ENCODE peak calls at places on chromosomes 11 and 22, in four cellular contexts. D, Z, I and P are unnamed samples.

GRCh38 chr11:59429924-59430516 is 3.8 kb upstream of the OR5A2 start:
- DNase-seq in D (peak), Z (peak), I (peak), P (peak)

GRCh38 chr11:626475-627272 is at the start of gene SCT:
- DNase-seq in D (no peak), Z (no peak), I (no peak), P (no peak)

GRCh38 chr11:117334896-117335295 is 7.2 kb downstream of the CEP164 start:
- DNase-seq in D (no peak), Z (no peak), I (no peak), P (no peak)

GRCh38 chr22:49960967-49961600 is 512 bp downstream of the PIM3 start:
- DNase-seq in D (no peak), Z (no peak), I (peak), P (no peak)

GRCh38 chr11:75184051-75184450 is 33.1 kb downstream of the SLCO2B1 start:
- DNase-seq in D (no peak), Z (no peak), I (no peak), P (no peak)

GRCh38 chr11:122100222-122101080 is 15.6 kb downstream of the BLID start:
- DNase-seq in D (no peak), Z (no peak), I (peak), P (no peak)

GRCh38 chr11:113884361-113884836 is 9.0 kb upstream of the USP28 start:
- DNase-seq in D (peak), Z (no peak), I (no peak), P (peak)

GRCh38 chr22:48709976-48710375 is 1117.7 kb downstream of the BRD1 start:
- DNase-seq in D (no peak), Z (no peak), I (no peak), P (no peak)

GRCh38 chr11:62542111-62542745 is 4.4 kb downstream of the AHNAK start:
- DNase-seq in D (no peak), Z (no peak), I (no peak), P (peak)

GRCh38 chr22:24146791-24147353 is 34.4 kb upstream of the SUSD2 start:
- DNase-seq in D (no peak), Z (no peak), I (peak), P (peak)

GRCh38 chr11:114257621-114258558 is 38.3 kb upstream of the NNMT start:
- DNase-seq in D (peak), Z (no peak), I (peak), P (no peak)

GRCh38 chr11:30859709-30860108 is 273.6 kb upstream of the MPPED2 start:
- DNase-seq in D (no peak), Z (no peak), I (peak), P (no peak)

GRCh38 chr11:93686812-93687211 is 25.3 kb downstream of the CEP295 start:
- DNase-seq in D (no peak), Z (no peak), I (no peak), P (no peak)

GRCh38 chr22:23431337-23432072 is 148.6 kb downstream of the IGLL1 start:
- DNase-seq in D (peak), Z (no peak), I (no peak), P (no peak)

GRCh38 chr11:94658386-94658785 is 91.2 kb downstream of the PIWIL4 start:
- DNase-seq in D (no peak), Z (no peak), I (no peak), P (no peak)

GRCh38 chr11:76577921-76578654 is 92.5 kb downstream of the LRRC32 start:
- DNase-seq in D (no peak), Z (no peak), I (peak), P (no peak)

GRCh38 chr11:64854534-64855502 is 10.4 kb upstream of the CDC42BPG start:
- DNase-seq in D (peak), Z (peak), I (no peak), P (no peak)

GRCh38 chr11:596374-596773 is 19.4 kb downstream of the IRF7 start:
- DNase-seq in D (no peak), Z (no peak), I (no peak), P (no peak)

GRCh38 chr11:8066911-8067455 is 14.0 kb upstream of the TUB start:
- DNase-seq in D (no peak), Z (no peak), I (no peak), P (no peak)

GRCh38 chr22:42324991-42325710 is 54.7 kb upstream of the TCF20 start:
- DNase-seq in D (no peak), Z (no peak), I (no peak), P (no peak)

GRCh38 chr11:7077101-7077500 is 11.7 kb upstream of the RBMXL2 start:
- DNase-seq in D (no peak), Z (no peak), I (no peak), P (peak)

GRCh38 chr11:64996327-64996709 is 453 bp downstream of the BATF2 start:
- DNase-seq in D (no peak), Z (no peak), I (no peak), P (no peak)

GRCh38 chr11:8346157-8346755 is 82.6 kb upstream of the LMO1 start:
- DNase-seq in D (no peak), Z (no peak), I (no peak), P (no peak)

GRCh38 chr11:13073119-13073981 is 64.2 kb downstream of the RASSF10 start:
- DNase-seq in D (peak), Z (peak), I (no peak), P (no peak)

GRCh38 chr11:99368579-99368978 is 347.8 kb downstream of the CNTN5 start:
- DNase-seq in D (no peak), Z (no peak), I (no peak), P (no peak)

GRCh38 chr22:23401910-23402274 is 178.2 kb downstream of the IGLL1 start:
- DNase-seq in D (no peak), Z (no peak), I (peak), P (no peak)

GRCh38 chr22:42277988-42278776 is 7.7 kb upstream of the TCF20 start:
- DNase-seq in D (no peak), Z (no peak), I (peak), P (peak)

GRCh38 chr11:64998141-64998540 is 1.4 kb upstream of the BATF2 start:
- DNase-seq in D (peak), Z (no peak), I (peak), P (no peak)

GRCh38 chr22:49825436-49825835 is 2.2 kb downstream of the BRD1 start:
- DNase-seq in D (peak), Z (no peak), I (no peak), P (no peak)

GRCh38 chr11:65854161-65854592 is 3.8 kb downstream of the CFL1 start:
- DNase-seq in D (peak), Z (no peak), I (peak), P (no peak)

DNA sequence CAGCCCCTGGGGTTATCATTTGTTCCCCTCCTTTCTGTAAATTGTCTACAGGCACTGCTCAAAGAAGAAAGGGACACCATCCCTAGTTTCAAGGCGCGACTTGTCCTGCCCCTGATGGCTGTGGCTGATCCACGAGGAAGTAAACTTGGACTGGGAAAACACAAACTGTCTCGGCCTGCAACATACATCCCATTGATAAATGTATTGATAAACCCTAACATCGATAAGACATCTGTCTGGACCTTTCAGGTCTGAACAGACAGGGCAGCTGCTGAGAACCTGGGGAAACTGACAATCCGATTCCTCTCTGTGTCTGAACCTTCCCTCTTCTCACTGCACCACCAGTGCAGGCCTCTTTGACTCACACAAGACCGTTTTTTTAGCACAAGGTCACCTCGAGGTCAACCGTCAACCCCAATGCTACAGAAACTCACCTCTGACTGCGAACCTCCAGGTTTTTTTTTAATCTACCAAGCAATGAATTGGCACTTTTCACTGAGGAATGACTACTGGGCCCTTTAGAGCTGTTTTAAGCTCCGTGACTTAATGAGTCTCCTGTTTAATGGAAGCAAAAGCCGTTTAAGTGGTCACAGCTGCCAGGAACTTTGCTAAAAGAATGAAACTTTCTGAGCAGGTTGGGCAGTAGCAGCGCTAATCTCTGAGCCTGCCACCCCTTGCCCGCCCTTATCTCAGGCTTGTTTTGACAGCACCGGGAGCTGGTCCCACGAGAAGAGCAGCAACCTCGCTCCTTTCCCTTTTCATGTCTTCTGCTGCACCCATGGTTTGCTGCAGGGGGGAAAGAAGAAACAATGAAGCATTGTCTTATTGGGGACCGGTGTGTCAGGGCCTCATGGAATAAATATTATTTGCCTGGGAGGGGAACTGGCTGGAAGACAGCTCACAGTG is 203.7 kb upstream of the TMEM45B start:
- DNase-seq in D (no peak), Z (no peak), I (no peak), P (no peak)
- TF ChIP-seq JUND in D (no peak), Z (no peak), I (no peak), P (no peak)

GRCh38 chr11:15627560-15627959 is 512.8 kb downstream of the INSC start:
- DNase-seq in D (no peak), Z (no peak), I (no peak), P (no peak)
- TF ChIP-seq JUND in D (no peak), Z (no peak), I (no peak), P (no peak)

DNA sequence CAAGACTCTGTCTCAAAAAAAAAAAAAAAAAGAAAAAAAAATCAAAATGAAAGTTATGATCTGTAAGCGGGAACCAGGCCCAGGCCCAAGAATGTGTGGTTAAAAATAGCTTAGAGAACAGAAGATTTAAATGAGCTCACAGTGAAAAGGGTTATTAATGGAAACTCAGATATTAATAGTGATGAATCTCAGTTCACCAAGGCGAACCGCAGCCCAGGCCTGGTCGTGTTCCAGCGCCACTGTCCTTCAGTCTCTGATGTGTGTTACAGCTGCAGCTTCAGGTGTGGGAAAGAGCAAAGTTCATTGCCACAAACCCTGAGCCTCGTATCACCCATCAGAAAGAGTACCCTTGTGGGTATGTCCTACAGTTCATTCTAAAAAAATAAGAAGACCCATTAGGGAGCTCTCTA is 107.1 kb downstream of the GAB2 start:
- DNase-seq in D (peak), Z (no peak), I (no peak), P (no peak)
- TF ChIP-seq JUND in D (no peak), Z (no peak), I (no peak), P (no peak)

GRCh38 chr11:132941761-132942160 is 590.5 kb downstream of the OPCML start:
- DNase-seq in D (no peak), Z (no peak), I (no peak), P (no peak)
- TF ChIP-seq JUND in D (no peak), Z (no peak), I (no peak), P (no peak)

GRCh38 chr22:37563153-37564081 is 3.1 kb downstream of the CDC42EP1 start:
- DNase-seq in D (peak), Z (peak), I (no peak), P (peak)
- TF ChIP-seq JUND in D (no peak), Z (no peak), I (peak), P (no peak)